ENCODE peak calls at places on chromosome 17, in seven cellular contexts. One of them, this sample, is unnamed.
A peak's percentile ranks its signal among the peaks of the same experiment; 100 is the strongest.

GRCh38 chr17:39772415-39772814 is 34.7 kb downstream of the GRB7 start:
- DNase-seq in activated naive CD4-positive, alpha-beta T cell: no peak
- DNase-seq in nephron progenitor cell: no peak
- DNase-seq in tibial artery: no peak
- DNase-seq in Ammon's horn: no peak
- DNase-seq in fibroblast of the conjunctiva: no peak
- DNase-seq in ELR: no peak
- DNase-seq in this sample: no peak

GRCh38 chr17:36935681-36936454 is 1.4 kb upstream of the LHX1 start:
- DNase-seq in nephron progenitor cell: no peak
- DNase-seq in ELR: no peak
- DNase-seq in tibial artery: no peak
- DNase-seq in fibroblast of the conjunctiva: no peak
- DNase-seq in activated naive CD4-positive, alpha-beta T cell: no peak
- DNase-seq in Ammon's horn: no peak
- DNase-seq in this sample: no peak

GRCh38 chr17:75130632-75131277 is 787 bp downstream of the NT5C start:
- DNase-seq in tibial artery: no peak
- DNase-seq in fibroblast of the conjunctiva: no peak
- DNase-seq in Ammon's horn: peak; percentile 54
- DNase-seq in activated naive CD4-positive, alpha-beta T cell: no peak
- DNase-seq in ELR: peak; percentile 85
- DNase-seq in nephron progenitor cell: peak; percentile 67
- DNase-seq in this sample: no peak

GRCh38 chr17:61574542-61575351 is 16.3 kb downstream of the NACA2 start:
- DNase-seq in nephron progenitor cell: peak; percentile 27
- DNase-seq in tibial artery: no peak
- DNase-seq in fibroblast of the conjunctiva: peak; percentile 32
- DNase-seq in Ammon's horn: peak; percentile 41
- DNase-seq in ELR: peak; percentile 72
- DNase-seq in activated naive CD4-positive, alpha-beta T cell: no peak
- DNase-seq in this sample: no peak

GRCh38 chr17:15409721-15410247 is 57.6 kb downstream of the CDRT4 start:
- DNase-seq in nephron progenitor cell: no peak
- DNase-seq in ELR: peak; percentile 97
- DNase-seq in Ammon's horn: peak; percentile 50
- DNase-seq in fibroblast of the conjunctiva: peak; percentile 76
- DNase-seq in tibial artery: peak; percentile 67
- DNase-seq in activated naive CD4-positive, alpha-beta T cell: no peak
- DNase-seq in this sample: peak; percentile 81

GRCh38 chr17:17030515-17031211 is 11.6 kb upstream of the MPRIP start:
- DNase-seq in tibial artery: no peak
- DNase-seq in ELR: no peak
- DNase-seq in nephron progenitor cell: no peak
- DNase-seq in fibroblast of the conjunctiva: no peak
- DNase-seq in Ammon's horn: peak; percentile 63
- DNase-seq in activated naive CD4-positive, alpha-beta T cell: no peak
- DNase-seq in this sample: no peak

GRCh38 chr17:83054518-83055125 is 24.8 kb upstream of the METRNL start:
- DNase-seq in tibial artery: no peak
- DNase-seq in activated naive CD4-positive, alpha-beta T cell: no peak
- DNase-seq in nephron progenitor cell: no peak
- DNase-seq in Ammon's horn: no peak
- DNase-seq in ELR: no peak
- DNase-seq in fibroblast of the conjunctiva: no peak
- DNase-seq in this sample: no peak

GRCh38 chr17:41512789-41513547 is 5.7 kb downstream of the KRT15 start:
- DNase-seq in activated naive CD4-positive, alpha-beta T cell: no peak
- DNase-seq in tibial artery: no peak
- DNase-seq in nephron progenitor cell: no peak
- DNase-seq in fibroblast of the conjunctiva: no peak
- DNase-seq in Ammon's horn: no peak
- DNase-seq in ELR: no peak
- DNase-seq in this sample: no peak

GRCh38 chr17:14833201-14833773 is 431.8 kb downstream of the PMP22 start:
- DNase-seq in nephron progenitor cell: no peak
- DNase-seq in tibial artery: no peak
- DNase-seq in fibroblast of the conjunctiva: no peak
- DNase-seq in ELR: peak; percentile 91
- DNase-seq in Ammon's horn: no peak
- DNase-seq in activated naive CD4-positive, alpha-beta T cell: no peak
- DNase-seq in this sample: no peak

GRCh38 chr17:8062435-8062806 is 23.6 kb downstream of the ALOX15B start:
- DNase-seq in Ammon's horn: no peak
- DNase-seq in tibial artery: no peak
- DNase-seq in activated naive CD4-positive, alpha-beta T cell: no peak
- DNase-seq in fibroblast of the conjunctiva: no peak
- DNase-seq in ELR: no peak
- DNase-seq in nephron progenitor cell: no peak
- DNase-seq in this sample: no peak

GRCh38 chr17:48612854-48613691 is 2.0 kb downstream of the HOXB8 start:
- DNase-seq in ELR: peak; percentile 57
- DNase-seq in fibroblast of the conjunctiva: no peak
- DNase-seq in nephron progenitor cell: peak; percentile 56
- DNase-seq in tibial artery: no peak
- DNase-seq in activated naive CD4-positive, alpha-beta T cell: no peak
- DNase-seq in Ammon's horn: no peak
- DNase-seq in this sample: no peak

GRCh38 chr17:66507103-66507923 is 204.9 kb downstream of the PRKCA start:
- DNase-seq in Ammon's horn: no peak
- DNase-seq in nephron progenitor cell: no peak
- DNase-seq in tibial artery: no peak
- DNase-seq in activated naive CD4-positive, alpha-beta T cell: no peak
- DNase-seq in fibroblast of the conjunctiva: peak; percentile 61
- DNase-seq in ELR: peak; percentile 81
- DNase-seq in this sample: no peak

GRCh38 chr17:50079334-50080095 is 15.6 kb upstream of the PDK2 start:
- DNase-seq in activated naive CD4-positive, alpha-beta T cell: no peak
- DNase-seq in Ammon's horn: no peak
- DNase-seq in fibroblast of the conjunctiva: no peak
- DNase-seq in nephron progenitor cell: no peak
- DNase-seq in ELR: peak; percentile 72
- DNase-seq in tibial artery: no peak
- DNase-seq in this sample: no peak

GRCh38 chr17:47732399-47733046 is 513 bp upstream of the TBX21 start:
- DNase-seq in fibroblast of the conjunctiva: no peak
- DNase-seq in ELR: no peak
- DNase-seq in activated naive CD4-positive, alpha-beta T cell: no peak
- DNase-seq in tibial artery: peak; percentile 13
- DNase-seq in nephron progenitor cell: no peak
- DNase-seq in Ammon's horn: no peak
- DNase-seq in this sample: no peak

GRCh38 chr17:43905985-43906852 is 1.1 kb downstream of the MPP2 start:
- DNase-seq in tibial artery: peak; percentile 85
- DNase-seq in fibroblast of the conjunctiva: peak; percentile 12
- DNase-seq in Ammon's horn: peak; percentile 91
- DNase-seq in activated naive CD4-positive, alpha-beta T cell: no peak
- DNase-seq in ELR: peak; percentile 75
- DNase-seq in nephron progenitor cell: peak; percentile 75
- DNase-seq in this sample: peak; percentile 95